ENCODE peak calls at places on chromosome 11, in six cellular contexts. One of them, this sample, is unnamed.

GRCh38 chr11:44753965-44754645 is 27.3 kb downstream of the TSPAN18 start:
- DNase-seq in NCI-H524: no peak
- DNase-seq in NCI-H460: no peak
- DNase-seq in EL: no peak
- DNase-seq in psoas muscle: no peak
- DNase-seq in HTR-8/SVneo: no peak
- DNase-seq in this sample: no peak

GRCh38 chr11:109696191-109696897 is 274.4 kb downstream of the C11orf87 start:
- DNase-seq in HTR-8/SVneo: peak
- DNase-seq in NCI-H460: no peak
- DNase-seq in EL: peak
- DNase-seq in psoas muscle: no peak
- DNase-seq in NCI-H524: no peak
- DNase-seq in this sample: no peak

GRCh38 chr11:113840932-113841664 is 34.3 kb downstream of the USP28 start:
- DNase-seq in psoas muscle: no peak
- DNase-seq in NCI-H460: no peak
- DNase-seq in NCI-H524: no peak
- DNase-seq in HTR-8/SVneo: no peak
- DNase-seq in EL: no peak
- DNase-seq in this sample: no peak

GRCh38 chr11:122293298-122294023 is 177.4 kb upstream of the BLID start:
- DNase-seq in EL: no peak
- DNase-seq in NCI-H524: no peak
- DNase-seq in NCI-H460: no peak
- DNase-seq in psoas muscle: no peak
- DNase-seq in HTR-8/SVneo: no peak
- DNase-seq in this sample: no peak

GRCh38 chr11:56716379-56716854 is 17.5 kb downstream of the OR9G1 start:
- DNase-seq in EL: no peak
- DNase-seq in psoas muscle: no peak
- DNase-seq in NCI-H460: no peak
- DNase-seq in HTR-8/SVneo: no peak
- DNase-seq in NCI-H524: no peak
- DNase-seq in this sample: no peak

GRCh38 chr11:18802381-18803257 is 11.0 kb upstream of the PTPN5 start:
- DNase-seq in NCI-H524: no peak
- DNase-seq in EL: peak
- DNase-seq in NCI-H460: peak
- DNase-seq in psoas muscle: no peak
- DNase-seq in HTR-8/SVneo: peak
- DNase-seq in this sample: peak

GRCh38 chr11:121452609-121453150 is at the start of gene SORL1-AS1:
- DNase-seq in NCI-H524: no peak
- DNase-seq in psoas muscle: no peak
- DNase-seq in HTR-8/SVneo: peak
- DNase-seq in NCI-H460: no peak
- DNase-seq in EL: no peak
- DNase-seq in this sample: no peak

GRCh38 chr11:94376841-94377240 is 24.4 kb downstream of the GPR83 start:
- DNase-seq in NCI-H524: peak
- DNase-seq in EL: no peak
- DNase-seq in NCI-H460: no peak
- DNase-seq in psoas muscle: no peak
- DNase-seq in HTR-8/SVneo: no peak
- DNase-seq in this sample: no peak